ENCODE peak calls at places on chromosomes 13 and 19, in seven cellular contexts. T is tibial nerve, M is spleen, P is progenitor cell of endocrine pancreas, H is choroid plexus epithelial cell, R is AG09309, N is astrocyte. Q is an unnamed sample.

GRCh38 chr13:40179882-40180281 is 486.6 kb downstream of the FOXO1 start:
- DNase-seq in P (no peak), H (no peak), T (no peak), M (no peak), R (no peak), N (no peak), Q (no peak)

GRCh38 chr19:4210166-4210731 is 19.1 kb upstream of the EBI3 start:
- DNase-seq in M (no peak), H (no peak), T (no peak), N (no peak), P (no peak), R (no peak), Q (no peak)

GRCh38 chr13:51926528-51926885 is 64.7 kb downstream of the CCDC70 start:
- DNase-seq in R (no peak), N (no peak), M (no peak), P (no peak), T (no peak), H (no peak), Q (no peak)

GRCh38 chr13:24173775-24174174 is 13.3 kb downstream of the SPATA13 start:
- DNase-seq in T (no peak), M (no peak), R (no peak), N (no peak), H (no peak), P (no peak), Q (no peak)

GRCh38 chr19:4768934-4769777 is 22.4 kb upstream of the FEM1A start:
- DNase-seq in M (peak; percentile 81), R (peak; percentile 41), H (peak; percentile 92), N (peak; percentile 72), T (peak; percentile 36), P (peak; percentile 97), Q (peak; percentile 95)

GRCh38 chr13:75372517-75372916 is 109.5 kb downstream of the TBC1D4 start:
- DNase-seq in M (no peak), P (no peak), N (no peak), R (no peak), T (no peak), H (peak; percentile 75), Q (no peak)

GRCh38 chr13:42272115-42272756 is at the start of gene AKAP11:
- DNase-seq in R (no peak), T (no peak), M (peak; percentile 93), P (peak; percentile 48), N (peak; percentile 47), H (peak; percentile 49), Q (peak; percentile 39)

GRCh38 chr13:20442370-20442769 is 83.3 kb downstream of the CRYL1 start:
- DNase-seq in T (no peak), M (no peak), H (no peak), R (no peak), P (no peak), N (no peak), Q (no peak)

GRCh38 chr19:45876411-45877197 is 9.3 kb downstream of the IRF2BP1 start:
- DNase-seq in R (no peak), M (no peak), N (peak; percentile 17), T (no peak), H (no peak), P (peak; percentile 19), Q (peak; percentile 90)

GRCh38 chr19:45876161-45876410 is 9.9 kb downstream of the IRF2BP1 start:
- DNase-seq in R (no peak), P (no peak), T (no peak), H (no peak), N (no peak), M (no peak), Q (no peak)

GRCh38 chr19:45879055-45879454 is 6.9 kb downstream of the IRF2BP1 start:
- DNase-seq in M (no peak), H (no peak), T (no peak), R (no peak), N (no peak), P (no peak), Q (peak; percentile 25)

GRCh38 chr19:45879971-45880370 is 6.0 kb downstream of the IRF2BP1 start:
- DNase-seq in M (no peak), T (no peak), N (no peak), P (no peak), H (no peak), R (no peak), Q (peak; percentile 14)

DNA sequence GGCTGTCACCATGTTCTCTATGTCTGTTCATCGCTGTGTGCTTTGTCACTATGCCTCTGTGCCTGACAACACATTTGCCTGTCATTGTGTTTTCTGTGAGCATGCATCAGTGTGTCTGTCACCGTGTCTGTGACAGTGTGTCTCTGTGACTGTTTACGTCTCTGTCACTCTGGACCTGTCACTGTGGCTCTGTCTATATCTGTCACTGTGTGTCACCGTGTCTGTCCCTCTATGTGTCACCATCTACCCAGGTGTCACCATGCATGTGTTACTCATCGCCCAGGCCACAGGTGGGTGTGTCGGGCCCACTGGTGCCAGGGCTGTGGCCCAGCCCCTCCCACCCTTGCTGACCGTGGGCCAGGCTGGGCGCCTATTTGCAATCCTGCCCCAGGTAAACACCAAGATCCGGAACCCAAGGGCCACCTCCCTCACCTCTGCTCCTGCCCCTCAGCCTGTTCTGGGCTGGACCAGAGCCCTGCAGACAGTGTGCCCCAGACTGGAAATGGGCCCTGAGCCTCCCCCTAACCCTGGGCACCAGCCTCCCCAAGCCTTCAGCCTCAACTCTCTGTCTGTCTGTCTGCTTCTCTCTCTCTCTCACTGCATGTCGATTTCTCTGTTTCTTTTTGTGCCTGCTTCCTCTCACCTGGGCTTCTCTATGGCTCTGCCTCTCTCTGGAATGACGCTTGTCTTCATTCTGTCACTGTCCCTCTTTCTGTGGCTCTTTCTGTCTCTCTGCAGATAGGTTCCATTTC is 7.7 kb downstream of the IRF2BP1 start:
- DNase-seq in P (no peak), T (no peak), M (no peak), N (no peak), R (no peak), H (no peak), Q (peak; percentile 71)
- TF ChIP-seq CTCF in P (no peak), T (no peak), M (no peak), N (no peak), R (no peak), H (no peak), Q (no peak)

GRCh38 chr19:13002389-13002898 is 7.2 kb downstream of the NFIX start:
- DNase-seq in N (no peak), P (no peak), T (no peak), H (no peak), R (no peak), M (no peak), Q (no peak)
- TF ChIP-seq CTCF in N (no peak), P (no peak), T (peak; percentile 7), H (no peak), R (no peak), M (no peak), Q (no peak)

GRCh38 chr13:114235697-114236096 is 1.0 kb downstream of the CDC16 start:
- DNase-seq in T (no peak), N (no peak), P (no peak), M (no peak), H (peak; percentile 14), R (no peak), Q (no peak)

GRCh38 chr13:114234266-114234644 is 442 bp upstream of the CDC16 start:
- DNase-seq in R (no peak), M (no peak), H (no peak), P (no peak), T (no peak), N (no peak), Q (peak; percentile 61)

GRCh38 chr13:114236224-114236623 is 1.5 kb downstream of the CDC16 start:
- DNase-seq in P (no peak), T (no peak), M (no peak), R (no peak), N (no peak), H (no peak), Q (no peak)

GRCh38 chr13:114237415-114238112 is 2.9 kb downstream of the CDC16 start:
- DNase-seq in M (no peak), N (no peak), P (no peak), T (no peak), H (no peak), R (no peak), Q (peak; percentile 22)

DNA sequence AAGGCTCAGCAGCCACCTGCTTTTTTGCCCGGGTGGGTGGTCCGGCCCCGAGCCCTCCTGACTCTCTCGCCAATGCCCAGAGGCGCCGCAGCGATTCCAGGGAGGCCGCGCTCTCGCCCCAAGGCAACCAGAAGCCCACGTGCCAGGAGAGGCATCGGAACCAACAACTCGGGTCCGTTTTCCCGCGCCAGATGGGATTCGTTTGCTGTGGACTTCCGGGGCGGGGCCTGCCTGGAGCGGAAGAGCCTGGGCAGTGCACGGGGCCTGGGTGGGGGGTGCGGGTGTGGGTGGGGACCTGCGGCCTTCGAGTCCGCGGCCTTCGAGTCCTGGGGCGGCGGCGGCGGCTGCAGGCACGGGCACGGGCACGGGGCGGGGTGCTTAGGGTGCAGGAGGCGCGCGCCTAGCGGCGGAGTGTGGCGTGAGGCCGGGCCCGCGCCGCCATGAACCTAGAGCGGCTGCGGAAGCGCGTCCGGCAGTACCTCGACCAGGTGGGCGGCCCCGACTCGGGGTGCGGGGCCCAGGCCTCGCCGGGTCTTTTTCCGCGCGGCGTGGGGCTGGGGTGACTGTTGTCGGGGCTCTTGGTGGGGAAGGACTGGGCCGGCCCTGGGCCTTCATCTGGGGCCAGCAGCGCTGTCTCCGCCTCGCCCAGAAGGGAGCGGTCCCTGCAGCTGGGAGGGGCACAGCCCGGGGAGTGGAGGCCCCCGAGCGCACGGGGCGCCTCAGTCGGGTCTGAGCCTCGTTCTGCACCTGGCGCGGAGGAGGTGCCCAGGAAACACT is at the start of gene CDC16:
- DNase-seq in M (peak; percentile 96), T (peak; percentile 93), R (peak; percentile 49), H (peak; percentile 91), P (peak; percentile 76), N (peak; percentile 79), Q (peak; percentile 99)
- TF ChIP-seq CTCF in M (peak; percentile 53), T (peak; percentile 8), R (no peak), H (no peak), P (peak; percentile 26), N (no peak), Q (no peak)

GRCh38 chr19:919157-920050 is 2.3 kb downstream of the KISS1R start:
- DNase-seq in R (no peak), T (no peak), N (no peak), P (no peak), M (peak; percentile 87), H (no peak), Q (peak; percentile 92)
- TF ChIP-seq CTCF in R (no peak), T (no peak), N (no peak), P (no peak), M (no peak), H (no peak), Q (no peak)

GRCh38 chr13:78978381-78978998 is 319.5 kb upstream of the OBI1 start:
- DNase-seq in P (no peak), N (peak; percentile 34), R (peak; percentile 17), H (peak; percentile 84), M (no peak), T (no peak), Q (no peak)
- TF ChIP-seq CTCF in P (peak; percentile 90), N (peak; percentile 73), R (peak; percentile 51), H (peak; percentile 73), M (peak; percentile 69), T (peak; percentile 53), Q (peak; percentile 68)